ENCODE peak calls at places on chromosomes 11 and 22, in five cellular contexts. T is PC-3; M is naive thymus-derived CD4-positive, alpha-beta T cell; V is right atrium auricular region; K is ovary. B is an unnamed sample. For H3K4me1 and H3K9me3, the result is how much of the 10 kb centered on the place peaks cover.

GRCh38 chr11:64665381-64665780 is 57.6 kb downstream of the NRXN2 start:
- DNase-seq in V (no peak), M (no peak), T (peak), K (no peak), B (no peak)

GRCh38 chr11:6505577-6506240 is 8.6 kb downstream of the DNHD1 start:
- DNase-seq in K (no peak), V (no peak), T (peak), M (peak), B (no peak)

GRCh38 chr11:45671246-45672171 is 6.1 kb upstream of the CHST1 start:
- DNase-seq in M (no peak), T (no peak), K (no peak), V (no peak), B (no peak)

GRCh38 chr11:117217141-117217609 is 14.7 kb downstream of the PCSK7 start:
- DNase-seq in K (no peak), V (no peak), T (no peak), M (no peak), B (no peak)

GRCh38 chr11:63670077-63670737 is 969 bp downstream of the ATL3 start:
- DNase-seq in M (no peak), V (no peak), K (no peak), T (peak), B (peak)

GRCh38 chr22:49205401-49205800 is 622.3 kb downstream of the BRD1 start:
- DNase-seq in T (no peak), M (no peak), K (peak), V (peak), B (no peak)

GRCh38 chr22:39256979-39257378 is 12.2 kb upstream of the PDGFB start:
- DNase-seq in V (no peak), K (no peak), T (no peak), M (no peak), B (no peak)

GRCh38 chr11:131710511-131710910 is 340.1 kb downstream of the NTM start:
- DNase-seq in K (no peak), M (no peak), T (peak), V (no peak), B (no peak)

GRCh38 chr11:12189543-12190235 is 79.3 kb downstream of the MICAL2 start:
- DNase-seq in T (no peak), M (no peak), V (no peak), K (no peak), B (peak)

GRCh38 chr11:73680687-73681086 is 34.3 kb downstream of the PLEKHB1 start:
- DNase-seq in V (no peak), T (no peak), K (no peak), M (no peak), B (no peak)

DNA sequence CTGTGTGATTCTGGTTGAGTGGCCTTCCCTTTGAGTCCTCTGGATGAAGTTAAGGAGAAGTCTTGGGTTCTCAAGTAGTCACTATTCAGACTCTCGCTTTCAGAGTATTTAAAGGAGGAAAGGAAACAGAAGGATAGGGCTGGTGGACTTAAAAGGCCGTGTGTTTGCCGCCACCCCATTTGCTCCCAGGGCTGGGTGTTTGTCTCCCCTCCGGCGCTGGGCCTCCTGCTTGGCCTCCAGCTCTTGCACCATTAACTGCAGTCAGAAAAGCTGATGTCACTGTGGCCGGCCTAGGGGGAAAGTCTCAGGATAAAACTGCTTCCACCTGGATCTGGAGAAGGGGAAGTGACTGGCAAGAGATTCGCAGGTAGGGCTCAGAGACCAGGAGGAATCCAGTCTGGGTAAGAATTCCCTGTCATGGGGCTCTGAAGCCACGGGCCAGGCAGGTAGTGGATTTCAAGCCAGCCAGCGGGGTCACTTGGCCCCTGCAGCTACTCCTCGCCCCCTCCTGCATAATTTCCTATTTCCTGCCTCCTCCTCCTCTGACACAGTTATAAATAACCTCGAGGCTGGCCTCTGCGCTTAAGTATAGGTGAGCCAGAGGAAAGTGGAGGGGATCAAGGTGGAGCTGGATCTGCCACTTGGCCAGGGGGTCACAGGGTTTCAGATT is 17.1 kb downstream of the TIMP3 start:
- DNase-seq in T (no peak), M (no peak), V (no peak), K (no peak), B (no peak)
- H3K27ac ChIP-seq in T (no peak), M (no peak), V (peak), K (no peak), B (no peak)

DNA sequence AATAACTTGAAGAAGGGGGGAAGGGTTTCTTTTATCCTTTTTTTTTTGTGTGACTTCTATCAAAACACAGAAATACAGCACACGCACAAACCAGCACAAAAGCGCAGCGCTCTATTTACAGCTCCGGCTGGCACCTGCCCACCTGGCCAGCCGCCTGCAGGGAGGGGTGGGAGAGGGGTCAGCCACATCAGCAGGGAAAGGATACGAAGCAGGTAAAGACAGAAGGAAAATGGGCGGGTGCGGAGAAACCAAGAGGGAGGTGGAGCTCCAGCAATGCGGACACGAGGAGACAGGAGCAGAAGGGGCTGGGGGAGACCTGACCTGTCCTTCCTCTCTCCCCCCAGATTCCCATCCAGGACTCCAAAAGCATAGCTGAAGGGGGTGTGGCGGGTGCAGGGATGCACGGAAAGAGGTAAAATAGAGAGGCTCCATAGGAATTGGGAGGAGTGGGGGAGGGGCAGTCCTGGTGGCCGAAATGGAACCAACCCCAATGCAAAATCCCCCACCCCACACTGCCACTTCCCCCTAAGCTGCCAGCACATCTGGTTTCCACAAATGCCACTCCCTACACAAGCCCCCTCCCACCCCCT is 14.1 kb downstream of the CXCR5 start:
- DNase-seq in V (no peak), M (no peak), T (no peak), K (no peak), B (no peak)
- H3K4me1 ChIP-seq in V (under half), M (under half), T (under half), K (under half), B (under half)

GRCh38 chr22:47248925-47249324 is 486.5 kb downstream of the TBC1D22A start:
- DNase-seq in M (no peak), K (no peak), V (peak), T (no peak), B (no peak)
- H3K9me3 ChIP-seq in M (under half), K (under half), V (under half), T (under half), B (under half)

GRCh38 chr22:30945653-30946052 is 22.9 kb downstream of the MORC2 start:
- DNase-seq in T (no peak), M (no peak), K (no peak), V (no peak), B (no peak)

GRCh38 chr22:30944986-30945385 is 23.6 kb downstream of the MORC2 start:
- DNase-seq in K (no peak), T (no peak), V (no peak), M (no peak), B (no peak)

GRCh38 chr22:30947163-30947820 is 21.3 kb downstream of the MORC2 start:
- DNase-seq in K (no peak), V (peak), T (no peak), M (no peak), B (no peak)

GRCh38 chr22:30947821-30948454 is 20.6 kb downstream of the MORC2 start:
- DNase-seq in M (peak), V (no peak), T (peak), K (no peak), B (peak)

GRCh38 chr22:30946354-30946753 is 22.2 kb downstream of the MORC2 start:
- DNase-seq in M (no peak), T (no peak), K (no peak), V (no peak), B (no peak)
- H3K27ac ChIP-seq in M (no peak), T (no peak), K (no peak), V (peak), B (no peak)

DNA sequence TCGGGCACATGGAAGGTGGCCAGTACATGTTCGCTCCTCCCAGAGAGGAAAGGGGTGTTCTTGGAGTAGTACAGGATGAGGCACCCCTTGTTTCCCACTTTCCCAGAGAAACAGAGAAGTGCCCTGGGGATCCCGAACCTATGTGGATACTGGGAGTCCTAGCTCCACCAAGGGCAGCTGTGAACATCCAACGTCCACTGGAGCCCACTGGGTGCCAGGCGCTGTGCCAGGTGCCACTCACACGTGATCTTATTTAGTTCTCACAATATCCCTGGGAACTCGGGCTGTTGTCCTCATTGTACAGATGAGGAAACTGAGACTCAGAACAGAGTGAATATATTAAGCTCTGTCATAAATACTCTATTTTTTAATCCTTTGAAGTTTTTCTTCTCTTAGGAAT is 12.0 kb downstream of the SLCO2B1 start:
- DNase-seq in M (no peak), T (no peak), K (no peak), V (no peak), B (no peak)
- H3K4me1 ChIP-seq in M (under half), T (under half), K (under half), V (under half), B (under half)

GRCh38 chr11:2818503-2818902 is 67.1 kb downstream of the CDKN1C start:
- DNase-seq in K (no peak), M (no peak), V (no peak), T (no peak), B (no peak)
- H3K9me3 ChIP-seq in K (under half), M (half or more), V (under half), T (under half), B (under half)

GRCh38 chr11:70076461-70076931 is 1.6 kb upstream of the ANO1 start:
- DNase-seq in M (no peak), T (no peak), V (no peak), K (no peak), B (no peak)

GRCh38 chr11:70078796-70079616 is 889 bp downstream of the ANO1 start:
- DNase-seq in T (peak), K (no peak), M (no peak), V (no peak), B (no peak)

GRCh38 chr11:70075836-70076235 is 2.3 kb upstream of the ANO1 start:
- DNase-seq in V (no peak), T (no peak), M (no peak), K (no peak), B (no peak)

GRCh38 chr11:70078095-70078795 is at the start of gene ANO1:
- DNase-seq in M (no peak), T (peak), V (no peak), K (no peak), B (no peak)

GRCh38 chr11:70077411-70078094 is 564 bp upstream of the ANO1 start:
- DNase-seq in V (no peak), M (no peak), T (peak), K (no peak), B (no peak)
- H3K27ac ChIP-seq in V (peak), M (no peak), T (peak), K (no peak), B (no peak)

DNA sequence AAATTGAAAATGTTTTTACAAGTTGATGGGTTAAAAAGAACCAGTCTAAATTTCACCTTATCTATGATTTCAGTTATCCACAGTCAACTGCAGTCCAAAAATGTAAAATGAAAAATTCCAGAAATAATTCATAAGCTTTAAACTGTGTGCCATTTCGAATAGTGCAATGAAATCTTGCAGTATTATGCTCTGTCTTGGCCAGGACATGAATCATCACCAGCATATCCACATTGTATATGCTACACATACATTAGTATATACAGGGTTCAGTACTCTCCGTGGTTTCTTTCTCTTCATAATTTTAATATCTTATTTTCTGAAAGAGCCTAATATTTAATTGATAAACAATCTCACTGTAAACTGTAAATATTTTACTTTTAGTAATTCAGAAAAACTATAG is 45.9 kb downstream of the ARHGAP32 start:
- DNase-seq in T (peak), M (no peak), V (no peak), K (no peak), B (no peak)
- H3K4me1 ChIP-seq in T (half or more), M (under half), V (under half), K (under half), B (under half)

GRCh38 chr22:48185656-48186055 is 1423.2 kb downstream of the TBC1D22A start:
- DNase-seq in T (no peak), V (no peak), K (no peak), M (no peak), B (no peak)
- H3K9me3 ChIP-seq in T (under half), V (under half), K (under half), M (under half), B (under half)

B was measured in CD4-positive, CD25-positive, alpha-beta regulatory T cell.